ENCODE peak calls at places on chromosomes 11 and 22, in ten cellular contexts. One of them, this sample, is unnamed.

GRCh38 chr11:65113361-65113756 is 1.7 kb downstream of the TM7SF2 start:
- DNase-seq in HCT116: no peak
- DNase-seq in epithelial cell of prostate: no peak
- DNase-seq in effector memory CD4-positive, alpha-beta T cell: no peak
- DNase-seq in GM23248: peak; percentile 26
- DNase-seq in mesendoderm: no peak
- DNase-seq in cardiac muscle cell: no peak
- DNase-seq in heart right ventricle: no peak
- DNase-seq in endothelial cell of umbilical vein: no peak
- DNase-seq in tibial nerve: no peak
- DNase-seq in this sample: peak; percentile 87

GRCh38 chr11:12222099-12222751 is 111.8 kb downstream of the MICAL2 start:
- DNase-seq in HCT116: no peak
- DNase-seq in epithelial cell of prostate: no peak
- DNase-seq in effector memory CD4-positive, alpha-beta T cell: no peak
- DNase-seq in GM23248: no peak
- DNase-seq in mesendoderm: peak; percentile 49
- DNase-seq in cardiac muscle cell: no peak
- DNase-seq in heart right ventricle: peak; percentile 76
- DNase-seq in endothelial cell of umbilical vein: no peak
- DNase-seq in tibial nerve: no peak
- DNase-seq in this sample: no peak

GRCh38 chr11:118956094-118956846 is at the start of gene UPK2:
- DNase-seq in HCT116: peak; percentile 78
- DNase-seq in epithelial cell of prostate: peak; percentile 27
- DNase-seq in effector memory CD4-positive, alpha-beta T cell: peak; percentile 83
- DNase-seq in GM23248: peak; percentile 90
- DNase-seq in mesendoderm: peak; percentile 86
- DNase-seq in cardiac muscle cell: peak; percentile 92
- DNase-seq in heart right ventricle: peak; percentile 85
- DNase-seq in endothelial cell of umbilical vein: peak; percentile 68
- DNase-seq in tibial nerve: peak; percentile 86
- DNase-seq in this sample: peak; percentile 90

GRCh38 chr11:77075425-77075905 is 8.7 kb downstream of the CAPN5 start:
- DNase-seq in HCT116: no peak
- DNase-seq in epithelial cell of prostate: no peak
- DNase-seq in effector memory CD4-positive, alpha-beta T cell: no peak
- DNase-seq in GM23248: no peak
- DNase-seq in mesendoderm: no peak
- DNase-seq in cardiac muscle cell: no peak
- DNase-seq in heart right ventricle: no peak
- DNase-seq in endothelial cell of umbilical vein: no peak
- DNase-seq in tibial nerve: no peak
- DNase-seq in this sample: no peak

GRCh38 chr11:71080239-71081097 is 171.9 kb downstream of the SHANK2 start:
- DNase-seq in HCT116: peak; percentile 79
- DNase-seq in epithelial cell of prostate: peak; percentile 24
- DNase-seq in effector memory CD4-positive, alpha-beta T cell: no peak
- DNase-seq in GM23248: peak; percentile 79
- DNase-seq in mesendoderm: peak; percentile 89
- DNase-seq in cardiac muscle cell: peak; percentile 77
- DNase-seq in heart right ventricle: peak; percentile 26
- DNase-seq in endothelial cell of umbilical vein: no peak
- DNase-seq in tibial nerve: peak; percentile 78
- DNase-seq in this sample: peak; percentile 92

GRCh38 chr11:43138621-43139140 is 173.1 kb upstream of the API5 start:
- DNase-seq in HCT116: no peak
- DNase-seq in epithelial cell of prostate: no peak
- DNase-seq in effector memory CD4-positive, alpha-beta T cell: no peak
- DNase-seq in GM23248: no peak
- DNase-seq in mesendoderm: no peak
- DNase-seq in cardiac muscle cell: no peak
- DNase-seq in heart right ventricle: no peak
- DNase-seq in endothelial cell of umbilical vein: no peak
- DNase-seq in tibial nerve: no peak
- DNase-seq in this sample: no peak

GRCh38 chr11:74024630-74025029 is 15.7 kb upstream of the UCP3 start:
- DNase-seq in HCT116: no peak
- DNase-seq in epithelial cell of prostate: no peak
- DNase-seq in effector memory CD4-positive, alpha-beta T cell: no peak
- DNase-seq in GM23248: peak; percentile 90
- DNase-seq in mesendoderm: no peak
- DNase-seq in cardiac muscle cell: no peak
- DNase-seq in heart right ventricle: no peak
- DNase-seq in endothelial cell of umbilical vein: peak; percentile 53
- DNase-seq in tibial nerve: peak; percentile 72
- DNase-seq in this sample: peak; percentile 60

GRCh38 chr11:15905815-15906214 is 450.5 kb downstream of the SOX6 start:
- DNase-seq in HCT116: no peak
- DNase-seq in epithelial cell of prostate: no peak
- DNase-seq in effector memory CD4-positive, alpha-beta T cell: no peak
- DNase-seq in GM23248: no peak
- DNase-seq in mesendoderm: no peak
- DNase-seq in cardiac muscle cell: no peak
- DNase-seq in heart right ventricle: no peak
- DNase-seq in endothelial cell of umbilical vein: no peak
- DNase-seq in tibial nerve: no peak
- DNase-seq in this sample: no peak

GRCh38 chr22:30829901-30830550 is 135.4 kb downstream of the OSBP2 start:
- DNase-seq in HCT116: peak; percentile 90
- DNase-seq in epithelial cell of prostate: peak; percentile 98
- DNase-seq in effector memory CD4-positive, alpha-beta T cell: no peak
- DNase-seq in GM23248: peak; percentile 97
- DNase-seq in mesendoderm: no peak
- DNase-seq in cardiac muscle cell: no peak
- DNase-seq in heart right ventricle: no peak
- DNase-seq in endothelial cell of umbilical vein: peak; percentile 63
- DNase-seq in tibial nerve: no peak
- DNase-seq in this sample: no peak

GRCh38 chr11:76208829-76209670 is 2.7 kb upstream of the WNT11 start:
- DNase-seq in HCT116: no peak
- DNase-seq in epithelial cell of prostate: no peak
- DNase-seq in effector memory CD4-positive, alpha-beta T cell: peak; percentile 66
- DNase-seq in GM23248: peak; percentile 64
- DNase-seq in mesendoderm: peak; percentile 78
- DNase-seq in cardiac muscle cell: peak; percentile 88
- DNase-seq in heart right ventricle: peak; percentile 77
- DNase-seq in endothelial cell of umbilical vein: peak; percentile 34
- DNase-seq in tibial nerve: peak; percentile 56
- DNase-seq in this sample: peak; percentile 64

GRCh38 chr11:64073542-64073941 is 37.8 kb downstream of the FLRT1 start:
- DNase-seq in HCT116: no peak
- DNase-seq in epithelial cell of prostate: no peak
- DNase-seq in effector memory CD4-positive, alpha-beta T cell: no peak
- DNase-seq in GM23248: no peak
- DNase-seq in mesendoderm: no peak
- DNase-seq in cardiac muscle cell: no peak
- DNase-seq in heart right ventricle: no peak
- DNase-seq in endothelial cell of umbilical vein: no peak
- DNase-seq in tibial nerve: no peak
- DNase-seq in this sample: no peak

GRCh38 chr22:35728639-35729308 is 11.1 kb downstream of the APOL5 start:
- DNase-seq in HCT116: no peak
- DNase-seq in epithelial cell of prostate: peak; percentile 18
- DNase-seq in effector memory CD4-positive, alpha-beta T cell: no peak
- DNase-seq in GM23248: no peak
- DNase-seq in mesendoderm: no peak
- DNase-seq in cardiac muscle cell: no peak
- DNase-seq in heart right ventricle: no peak
- DNase-seq in endothelial cell of umbilical vein: no peak
- DNase-seq in tibial nerve: no peak
- DNase-seq in this sample: no peak

GRCh38 chr11:67024410-67024809 is 1.5 kb downstream of the SYT12 start:
- DNase-seq in HCT116: no peak
- DNase-seq in epithelial cell of prostate: no peak
- DNase-seq in effector memory CD4-positive, alpha-beta T cell: peak; percentile 27
- DNase-seq in GM23248: no peak
- DNase-seq in mesendoderm: no peak
- DNase-seq in cardiac muscle cell: no peak
- DNase-seq in heart right ventricle: no peak
- DNase-seq in endothelial cell of umbilical vein: no peak
- DNase-seq in tibial nerve: no peak
- DNase-seq in this sample: no peak

GRCh38 chr11:60924906-60925684 is 835 bp downstream of the TMEM132A start:
- DNase-seq in HCT116: no peak
- DNase-seq in epithelial cell of prostate: no peak
- DNase-seq in effector memory CD4-positive, alpha-beta T cell: no peak
- DNase-seq in GM23248: peak; percentile 21
- DNase-seq in mesendoderm: peak; percentile 54
- DNase-seq in cardiac muscle cell: peak; percentile 31
- DNase-seq in heart right ventricle: no peak
- DNase-seq in endothelial cell of umbilical vein: no peak
- DNase-seq in tibial nerve: no peak
- DNase-seq in this sample: no peak
- H3K27ac ChIP-seq in HCT116: peak overlapping the region; percentile 71
- H3K27ac ChIP-seq in epithelial cell of prostate: peak overlapping the region; percentile 29
- H3K27ac ChIP-seq in effector memory CD4-positive, alpha-beta T cell: no peak overlapping the region
- H3K27ac ChIP-seq in GM23248: no peak overlapping the region
- H3K27ac ChIP-seq in mesendoderm: no peak overlapping the region
- H3K27ac ChIP-seq in cardiac muscle cell: no peak overlapping the region
- H3K27ac ChIP-seq in heart right ventricle: no peak overlapping the region
- H3K27ac ChIP-seq in endothelial cell of umbilical vein: no peak overlapping the region
- H3K27ac ChIP-seq in tibial nerve: no peak overlapping the region
- H3K27ac ChIP-seq in this sample: no peak overlapping the region

GRCh38 chr22:46753360-46753759 is 9.1 kb upstream of the TBC1D22A start:
- DNase-seq in HCT116: no peak
- DNase-seq in epithelial cell of prostate: no peak
- DNase-seq in effector memory CD4-positive, alpha-beta T cell: no peak
- DNase-seq in GM23248: no peak
- DNase-seq in mesendoderm: no peak
- DNase-seq in cardiac muscle cell: no peak
- DNase-seq in heart right ventricle: no peak
- DNase-seq in endothelial cell of umbilical vein: no peak
- DNase-seq in tibial nerve: no peak
- DNase-seq in this sample: no peak
- H3K27ac ChIP-seq in HCT116: peak overlapping the region; percentile 88
- H3K27ac ChIP-seq in epithelial cell of prostate: peak overlapping the region; percentile 97
- H3K27ac ChIP-seq in effector memory CD4-positive, alpha-beta T cell: no peak overlapping the region
- H3K27ac ChIP-seq in GM23248: peak overlapping the region; percentile 98
- H3K27ac ChIP-seq in mesendoderm: no peak overlapping the region
- H3K27ac ChIP-seq in cardiac muscle cell: no peak overlapping the region
- H3K27ac ChIP-seq in heart right ventricle: peak overlapping the region; percentile 90
- H3K27ac ChIP-seq in endothelial cell of umbilical vein: peak overlapping the region; percentile 95
- H3K27ac ChIP-seq in tibial nerve: peak overlapping the region; percentile 85
- H3K27ac ChIP-seq in this sample: peak overlapping the region; percentile 88

GRCh38 chr11:61123775-61124571 is 21.7 kb downstream of the CD5 start:
- DNase-seq in HCT116: no peak
- DNase-seq in epithelial cell of prostate: no peak
- DNase-seq in effector memory CD4-positive, alpha-beta T cell: no peak
- DNase-seq in GM23248: no peak
- DNase-seq in mesendoderm: no peak
- DNase-seq in cardiac muscle cell: no peak
- DNase-seq in heart right ventricle: no peak
- DNase-seq in endothelial cell of umbilical vein: no peak
- DNase-seq in tibial nerve: no peak
- DNase-seq in this sample: no peak
- H3K27ac ChIP-seq in HCT116: no peak overlapping the region
- H3K27ac ChIP-seq in epithelial cell of prostate: no peak overlapping the region
- H3K27ac ChIP-seq in effector memory CD4-positive, alpha-beta T cell: no peak overlapping the region
- H3K27ac ChIP-seq in GM23248: no peak overlapping the region
- H3K27ac ChIP-seq in mesendoderm: no peak overlapping the region
- H3K27ac ChIP-seq in cardiac muscle cell: no peak overlapping the region
- H3K27ac ChIP-seq in heart right ventricle: no peak overlapping the region
- H3K27ac ChIP-seq in endothelial cell of umbilical vein: no peak overlapping the region
- H3K27ac ChIP-seq in tibial nerve: no peak overlapping the region
- H3K27ac ChIP-seq in this sample: no peak overlapping the region

GRCh38 chr11:17524221-17524620 is 20.0 kb downstream of the USH1C start:
- DNase-seq in HCT116: no peak
- DNase-seq in epithelial cell of prostate: no peak
- DNase-seq in effector memory CD4-positive, alpha-beta T cell: no peak
- DNase-seq in GM23248: no peak
- DNase-seq in mesendoderm: no peak
- DNase-seq in cardiac muscle cell: no peak
- DNase-seq in heart right ventricle: no peak
- DNase-seq in endothelial cell of umbilical vein: no peak
- DNase-seq in tibial nerve: no peak
- DNase-seq in this sample: no peak

GRCh38 chr11:17528181-17528691 is 16.0 kb downstream of the USH1C start:
- DNase-seq in HCT116: no peak
- DNase-seq in epithelial cell of prostate: no peak
- DNase-seq in effector memory CD4-positive, alpha-beta T cell: peak; percentile 16
- DNase-seq in GM23248: peak; percentile 71
- DNase-seq in mesendoderm: peak; percentile 76
- DNase-seq in cardiac muscle cell: peak; percentile 77
- DNase-seq in heart right ventricle: peak; percentile 47
- DNase-seq in endothelial cell of umbilical vein: peak; percentile 42
- DNase-seq in tibial nerve: peak; percentile 28
- DNase-seq in this sample: peak; percentile 59

GRCh38 chr11:17525570-17525969 is 18.6 kb downstream of the USH1C start:
- DNase-seq in HCT116: no peak
- DNase-seq in epithelial cell of prostate: no peak
- DNase-seq in effector memory CD4-positive, alpha-beta T cell: no peak
- DNase-seq in GM23248: no peak
- DNase-seq in mesendoderm: no peak
- DNase-seq in cardiac muscle cell: no peak
- DNase-seq in heart right ventricle: no peak
- DNase-seq in endothelial cell of umbilical vein: no peak
- DNase-seq in tibial nerve: no peak
- DNase-seq in this sample: no peak

GRCh38 chr11:17526931-17527660 is 17.1 kb downstream of the USH1C start:
- DNase-seq in HCT116: no peak
- DNase-seq in epithelial cell of prostate: no peak
- DNase-seq in effector memory CD4-positive, alpha-beta T cell: no peak
- DNase-seq in GM23248: no peak
- DNase-seq in mesendoderm: no peak
- DNase-seq in cardiac muscle cell: no peak
- DNase-seq in heart right ventricle: no peak
- DNase-seq in endothelial cell of umbilical vein: no peak
- DNase-seq in tibial nerve: no peak
- DNase-seq in this sample: peak; percentile 84

DNA sequence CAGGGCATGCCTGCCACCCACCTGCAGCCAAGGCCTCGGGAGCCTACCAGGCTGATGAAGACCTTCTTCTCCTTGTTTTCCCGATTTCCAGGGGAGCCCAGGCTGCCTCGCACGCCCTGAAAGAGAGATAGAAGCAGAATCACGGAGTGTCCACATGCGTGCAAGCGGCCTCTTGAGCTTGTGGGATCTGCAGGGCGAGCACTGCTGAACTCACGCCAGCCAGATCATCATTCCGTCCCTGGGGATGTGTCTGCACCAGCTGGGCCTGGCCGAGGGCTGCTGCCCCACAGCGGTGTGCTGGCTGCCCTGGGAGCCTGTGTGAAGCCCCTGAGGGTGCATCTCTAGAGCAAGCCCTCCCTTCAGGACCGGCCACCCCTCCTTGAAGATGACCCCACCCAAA is 17.9 kb downstream of the USH1C start:
- DNase-seq in HCT116: no peak
- DNase-seq in epithelial cell of prostate: no peak
- DNase-seq in effector memory CD4-positive, alpha-beta T cell: no peak
- DNase-seq in GM23248: no peak
- DNase-seq in mesendoderm: no peak
- DNase-seq in cardiac muscle cell: no peak
- DNase-seq in heart right ventricle: no peak
- DNase-seq in endothelial cell of umbilical vein: no peak
- DNase-seq in tibial nerve: no peak
- DNase-seq in this sample: no peak
- H3K27ac ChIP-seq in HCT116: no peak overlapping the region
- H3K27ac ChIP-seq in epithelial cell of prostate: no peak overlapping the region
- H3K27ac ChIP-seq in effector memory CD4-positive, alpha-beta T cell: no peak overlapping the region
- H3K27ac ChIP-seq in GM23248: no peak overlapping the region
- H3K27ac ChIP-seq in mesendoderm: no peak overlapping the region
- H3K27ac ChIP-seq in cardiac muscle cell: no peak overlapping the region
- H3K27ac ChIP-seq in heart right ventricle: no peak overlapping the region
- H3K27ac ChIP-seq in endothelial cell of umbilical vein: no peak overlapping the region
- H3K27ac ChIP-seq in tibial nerve: no peak overlapping the region
- H3K27ac ChIP-seq in this sample: peak overlapping the region; percentile 50

This sample was measured in thyroid gland.